ENCODE peak calls at places on chromosomes 3 and 15, in seven cellular contexts. L is OCI-LY7, A is ovary, N is stomach, R is kidney, I is cardiac muscle cell, P is breast epithelium. U is an unnamed sample.
A peak's percentile ranks its signal among the peaks of the same experiment; 100 is the strongest.

GRCh38 chr15:63198752-63199250 is 9.4 kb downstream of the RAB8B start:
- DNase-seq in I (peak; percentile 82), N (no peak), L (no peak), R (no peak), P (no peak), A (no peak), U (no peak)

GRCh38 chr15:73630796-73631471 is 2.3 kb downstream of the NPTN start:
- DNase-seq in N (no peak), I (peak; percentile 25), P (no peak), A (no peak), R (no peak), L (no peak), U (no peak)

GRCh38 chr15:96338772-96339661 is 8.5 kb downstream of the NR2F2 start:
- DNase-seq in R (no peak), I (peak; percentile 59), N (no peak), L (no peak), A (no peak), P (no peak), U (no peak)

GRCh38 chr15:72964542-72964941 is 87.7 kb upstream of the NEO1 start:
- DNase-seq in A (no peak), P (no peak), I (no peak), L (no peak), N (no peak), R (no peak), U (no peak)

GRCh38 chr3:144362126-144362525 is 390.5 kb downstream of the DIPK2A start:
- DNase-seq in L (no peak), N (no peak), A (no peak), P (no peak), R (no peak), I (no peak), U (no peak)

GRCh38 chr3:169579086-169579485 is 84.4 kb downstream of the MECOM start:
- DNase-seq in N (no peak), R (no peak), L (no peak), I (no peak), P (no peak), A (no peak), U (no peak)

GRCh38 chr3:25657293-25657692 is 7.4 kb downstream of the TOP2B start:
- DNase-seq in R (no peak), L (no peak), I (no peak), A (no peak), P (no peak), N (no peak), U (no peak)

GRCh38 chr3:197465197-197465995 is 90.4 kb downstream of the BDH1 start:
- DNase-seq in I (no peak), L (no peak), N (no peak), P (no peak), A (no peak), R (no peak), U (no peak)

GRCh38 chr3:59873576-59874230 is 823.9 kb upstream of the CFAP20DC start:
- DNase-seq in R (no peak), I (no peak), L (no peak), P (no peak), A (no peak), N (no peak), U (no peak)

GRCh38 chr15:100833432-100834389 is 45.9 kb upstream of the ALDH1A3 start:
- DNase-seq in L (peak; percentile 8), R (no peak), A (no peak), N (no peak), P (no peak), I (no peak), U (no peak)

GRCh38 chr15:40160021-40160420 is 848 bp upstream of the BUB1B start:
- DNase-seq in R (no peak), A (no peak), P (no peak), I (no peak), L (no peak), N (no peak), U (no peak)

GRCh38 chr3:53629396-53629711 is 134.9 kb downstream of the CACNA1D start:
- DNase-seq in L (no peak), I (no peak), N (peak; percentile 13), P (no peak), R (no peak), A (no peak), U (no peak)

GRCh38 chr3:39809995-39810595 is 686 bp downstream of the MYRIP start:
- DNase-seq in I (no peak), R (peak; percentile 76), A (peak; percentile 37), L (no peak), P (no peak), N (peak; percentile 29), U (peak; percentile 40)

GRCh38 chr3:167978071-167978470 is 117.7 kb downstream of the GOLIM4 start:
- DNase-seq in R (no peak), N (peak; percentile 76), A (no peak), P (no peak), I (peak; percentile 49), L (no peak), U (no peak)

GRCh38 chr3:134317106-134317947 is 56.9 kb downstream of the AMOTL2 start:
- DNase-seq in P (no peak), I (no peak), L (no peak), A (no peak), R (no peak), N (no peak), U (no peak)

GRCh38 chr15:47983533-47983932 is 137.3 kb upstream of the SLC24A5 start:
- DNase-seq in I (no peak), L (no peak), P (no peak), N (no peak), A (no peak), R (no peak), U (no peak)

GRCh38 chr3:21620511-21621395 is 130.3 kb downstream of the ZNF385D start:
- DNase-seq in L (no peak), I (no peak), R (no peak), N (no peak), P (no peak), A (no peak), U (no peak)

GRCh38 chr3:52800079-52800478 is 5.5 kb downstream of the ITIH3 start:
- DNase-seq in N (no peak), I (peak; percentile 63), A (no peak), L (no peak), R (no peak), P (no peak), U (no peak)

GRCh38 chr15:88882745-88883144 is 12.6 kb downstream of the HAPLN3 start:
- DNase-seq in A (no peak), L (no peak), N (no peak), P (no peak), I (peak; percentile 66), R (no peak), U (no peak)

GRCh38 chr3:187104342-187104741 is 35.0 kb downstream of the RPL39L start:
- DNase-seq in I (peak; percentile 8), L (no peak), P (no peak), N (no peak), R (no peak), A (no peak), U (no peak)

GRCh38 chr15:29446480-29446879 is 176.9 kb upstream of the NSMCE3 start:
- DNase-seq in I (no peak), R (no peak), A (no peak), N (no peak), P (no peak), L (no peak), U (no peak)

GRCh38 chr3:23664459-23664858 is 141.3 kb upstream of the UBE2E1 start:
- DNase-seq in I (no peak), N (no peak), A (no peak), P (no peak), R (no peak), L (no peak), U (no peak)

GRCh38 chr3:192869131-192870027 is 48.3 kb downstream of the MB21D2 start:
- DNase-seq in L (no peak), A (no peak), N (no peak), I (peak; percentile 56), P (no peak), R (no peak), U (no peak)

GRCh38 chr3:192867645-192868044 is 50.0 kb downstream of the MB21D2 start:
- DNase-seq in I (peak; percentile 84), R (no peak), L (no peak), A (no peak), N (no peak), P (no peak), U (no peak)

GRCh38 chr3:192875971-192876565 is 41.6 kb downstream of the MB21D2 start:
- DNase-seq in I (peak; percentile 54), P (no peak), L (no peak), R (no peak), A (no peak), N (no peak), U (no peak)

GRCh38 chr3:192866804-192867203 is 50.9 kb downstream of the MB21D2 start:
- DNase-seq in I (no peak), A (no peak), L (no peak), R (no peak), P (no peak), N (no peak), U (no peak)

GRCh38 chr3:192870785-192871184 is 46.9 kb downstream of the MB21D2 start:
- DNase-seq in L (no peak), P (no peak), A (no peak), R (no peak), N (no peak), I (no peak), U (no peak)
- H3K4me3 ChIP-seq in L (no peak overlapping the region), P (no peak overlapping the region), A (no peak overlapping the region), R (no peak overlapping the region), N (no peak overlapping the region), I (no peak overlapping the region), U (no peak overlapping the region)

DNA sequence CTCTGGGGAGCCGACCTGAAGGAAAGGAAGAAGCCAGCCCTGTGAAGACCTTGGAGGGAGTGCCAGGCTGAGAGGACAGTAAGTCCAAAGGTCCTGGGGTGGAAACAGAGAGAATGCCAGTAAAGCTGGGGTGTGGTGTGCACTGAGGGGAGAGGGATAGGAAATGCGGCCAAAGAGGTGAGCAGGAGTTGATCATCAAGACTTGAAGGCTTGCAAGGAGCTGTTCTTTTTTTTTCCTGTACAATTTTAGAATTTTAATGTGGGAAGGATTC is 73.8 kb downstream of the SYNPR start:
- DNase-seq in I (no peak), N (no peak), L (no peak), P (no peak), A (no peak), R (no peak), U (no peak)
- H3K27ac ChIP-seq in I (no peak overlapping the region), N (no peak overlapping the region), L (no peak overlapping the region), P (no peak overlapping the region), A (no peak overlapping the region), R (no peak overlapping the region), U (no peak overlapping the region)

DNA sequence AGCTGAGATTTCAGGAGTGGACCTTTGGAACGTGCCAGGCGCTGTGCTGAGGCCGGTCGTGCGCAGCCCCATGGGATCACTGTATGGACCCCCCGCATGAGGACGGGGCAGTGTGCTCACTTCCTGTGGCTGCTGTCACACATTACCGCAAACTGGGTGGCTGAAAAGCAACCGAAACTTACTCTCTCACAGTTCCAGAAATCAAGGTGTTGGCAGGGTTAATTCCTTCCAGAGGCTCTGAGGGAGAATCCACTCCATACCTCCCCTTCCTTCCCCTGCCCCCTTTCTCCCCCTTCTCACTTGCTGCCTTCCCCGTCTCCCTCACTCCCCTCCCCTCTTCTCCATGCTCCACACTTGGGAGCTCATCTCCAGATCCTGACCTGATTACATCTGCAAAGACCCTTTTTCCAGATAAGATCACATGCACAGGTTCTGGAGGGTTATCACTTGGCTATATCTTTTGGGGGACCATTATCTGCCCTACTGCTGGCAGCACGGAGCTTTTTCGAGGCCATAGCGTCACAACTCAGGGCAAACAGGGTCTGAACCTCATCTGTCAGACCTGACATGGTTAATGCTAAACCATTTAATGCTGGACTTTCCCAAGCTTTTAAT is 41.2 kb downstream of the KLF13 start:
- DNase-seq in I (no peak), R (peak; percentile 80), P (no peak), A (peak; percentile 46), L (peak; percentile 61), N (no peak), U (no peak)
- H3K4me1 ChIP-seq in I (peaks cover 43% of the 10 kb centered on the region), R (peaks cover 51% of the 10 kb centered on the region), P (no peaks in the 10 kb centered on the region), A (peaks cover 13% of the 10 kb centered on the region), L (peaks cover 78% of the 10 kb centered on the region), N (peaks cover 96% of the 10 kb centered on the region), U (peaks cover 11% of the 10 kb centered on the region)

GRCh38 chr3:148089171-148089570 is 608.5 kb upstream of the AGTR1 start:
- DNase-seq in I (no peak), L (no peak), P (no peak), N (no peak), A (no peak), R (no peak), U (no peak)
- H3K4me3 ChIP-seq in I (no peak overlapping the region), L (no peak overlapping the region), P (no peak overlapping the region), N (no peak overlapping the region), A (no peak overlapping the region), R (no peak overlapping the region), U (no peak overlapping the region)